ENCODE peak calls at places on chromosomes 13 and 19, in four cellular contexts. One of them, this sample, is unnamed. For H3K4me1, the result is how much of the 10 kb centered on the place peaks cover.

GRCh38 chr13:40362502-40362901 is 303.9 kb downstream of the FOXO1 start:
- DNase-seq in neural progenitor cell: no peak
- DNase-seq in fibroblast of lung: no peak
- DNase-seq in CD8-positive, alpha-beta T cell: no peak
- DNase-seq in this sample: no peak

GRCh38 chr13:26628706-26629105 is 71.2 kb downstream of the WASF3 start:
- DNase-seq in neural progenitor cell: peak
- DNase-seq in fibroblast of lung: peak
- DNase-seq in CD8-positive, alpha-beta T cell: no peak
- DNase-seq in this sample: peak

GRCh38 chr13:97911311-97912138 is 42.0 kb upstream of the IPO5 start:
- DNase-seq in neural progenitor cell: peak
- DNase-seq in fibroblast of lung: no peak
- DNase-seq in CD8-positive, alpha-beta T cell: no peak
- DNase-seq in this sample: no peak

GRCh38 chr13:85806553-85807175 is 7.4 kb upstream of the SLITRK6 start:
- DNase-seq in neural progenitor cell: peak
- DNase-seq in fibroblast of lung: peak
- DNase-seq in CD8-positive, alpha-beta T cell: no peak
- DNase-seq in this sample: no peak

GRCh38 chr13:43111887-43112400 is 88.6 kb downstream of the DNAJC15 start:
- DNase-seq in neural progenitor cell: no peak
- DNase-seq in fibroblast of lung: no peak
- DNase-seq in CD8-positive, alpha-beta T cell: no peak
- DNase-seq in this sample: no peak

GRCh38 chr13:41827507-41828213 is 133.2 kb downstream of the VWA8 start:
- DNase-seq in neural progenitor cell: no peak
- DNase-seq in fibroblast of lung: peak
- DNase-seq in CD8-positive, alpha-beta T cell: no peak
- DNase-seq in this sample: no peak

GRCh38 chr19:20414133-20414532 is 151.4 kb downstream of the ZNF737 start:
- DNase-seq in neural progenitor cell: no peak
- DNase-seq in fibroblast of lung: no peak
- DNase-seq in CD8-positive, alpha-beta T cell: no peak
- DNase-seq in this sample: no peak

GRCh38 chr13:30704596-30704995 is 30.7 kb upstream of the ALOX5AP start:
- DNase-seq in neural progenitor cell: no peak
- DNase-seq in fibroblast of lung: no peak
- DNase-seq in CD8-positive, alpha-beta T cell: no peak
- DNase-seq in this sample: no peak

GRCh38 chr13:34863360-34864135 is 78.5 kb upstream of the NBEA start:
- DNase-seq in neural progenitor cell: no peak
- DNase-seq in fibroblast of lung: peak
- DNase-seq in CD8-positive, alpha-beta T cell: no peak
- DNase-seq in this sample: no peak

GRCh38 chr13:82275644-82276043 is 1606.6 kb downstream of the SLITRK1 start:
- DNase-seq in neural progenitor cell: no peak
- DNase-seq in fibroblast of lung: no peak
- DNase-seq in CD8-positive, alpha-beta T cell: no peak
- DNase-seq in this sample: no peak

GRCh38 chr13:79483302-79483701 is 2.3 kb downstream of the NDFIP2 start:
- DNase-seq in neural progenitor cell: no peak
- DNase-seq in fibroblast of lung: peak
- DNase-seq in CD8-positive, alpha-beta T cell: no peak
- DNase-seq in this sample: no peak

GRCh38 chr19:15836595-15837398 is 21.3 kb upstream of the OR10H1 start:
- DNase-seq in neural progenitor cell: no peak
- DNase-seq in fibroblast of lung: peak
- DNase-seq in CD8-positive, alpha-beta T cell: peak
- DNase-seq in this sample: peak

GRCh38 chr13:79679334-79679733 is 198.4 kb downstream of the NDFIP2 start:
- DNase-seq in neural progenitor cell: peak
- DNase-seq in fibroblast of lung: peak
- DNase-seq in CD8-positive, alpha-beta T cell: no peak
- DNase-seq in this sample: no peak

GRCh38 chr13:104553156-104553555 is 1486.9 kb upstream of the SLC10A2 start:
- DNase-seq in neural progenitor cell: no peak
- DNase-seq in fibroblast of lung: peak
- DNase-seq in CD8-positive, alpha-beta T cell: no peak
- DNase-seq in this sample: no peak

GRCh38 chr13:112181336-112182051 is 114.5 kb downstream of the SOX1 start:
- DNase-seq in neural progenitor cell: no peak
- DNase-seq in fibroblast of lung: no peak
- DNase-seq in CD8-positive, alpha-beta T cell: no peak
- DNase-seq in this sample: no peak

GRCh38 chr19:18170714-18171255 is 2.8 kb upstream of the IFI30 start:
- DNase-seq in neural progenitor cell: no peak
- DNase-seq in fibroblast of lung: no peak
- DNase-seq in CD8-positive, alpha-beta T cell: no peak
- DNase-seq in this sample: no peak

GRCh38 chr13:35475131-35475959 is 1.1 kb downstream of the MAB21L1 start:
- DNase-seq in neural progenitor cell: peak
- DNase-seq in fibroblast of lung: peak
- DNase-seq in CD8-positive, alpha-beta T cell: no peak
- DNase-seq in this sample: peak

GRCh38 chr13:114143806-114144605 is 11.6 kb upstream of the RASA3 start:
- DNase-seq in neural progenitor cell: peak
- DNase-seq in fibroblast of lung: no peak
- DNase-seq in CD8-positive, alpha-beta T cell: no peak
- DNase-seq in this sample: peak

GRCh38 chr19:44909775-44910174 is 4.2 kb downstream of the APOE start:
- DNase-seq in neural progenitor cell: no peak
- DNase-seq in fibroblast of lung: no peak
- DNase-seq in CD8-positive, alpha-beta T cell: no peak
- DNase-seq in this sample: no peak

GRCh38 chr13:102678339-102679122 is 16.3 kb downstream of the METTL21C start:
- DNase-seq in neural progenitor cell: no peak
- DNase-seq in fibroblast of lung: no peak
- DNase-seq in CD8-positive, alpha-beta T cell: no peak
- DNase-seq in this sample: no peak

GRCh38 chr19:4990306-4990705 is 21.4 kb downstream of the KDM4B start:
- DNase-seq in neural progenitor cell: no peak
- DNase-seq in fibroblast of lung: no peak
- DNase-seq in CD8-positive, alpha-beta T cell: no peak
- DNase-seq in this sample: no peak

GRCh38 chr19:29831041-29831548 is 19.3 kb downstream of the CCNE1 start:
- DNase-seq in neural progenitor cell: no peak
- DNase-seq in fibroblast of lung: no peak
- DNase-seq in CD8-positive, alpha-beta T cell: no peak
- DNase-seq in this sample: no peak

GRCh38 chr19:14116918-14117578 is 514 bp downstream of the PRKACA start:
- DNase-seq in neural progenitor cell: no peak
- DNase-seq in fibroblast of lung: no peak
- DNase-seq in CD8-positive, alpha-beta T cell: no peak
- DNase-seq in this sample: peak

GRCh38 chr13:76225815-76226489 is 589.8 kb downstream of the LMO7 start:
- DNase-seq in neural progenitor cell: peak
- DNase-seq in fibroblast of lung: peak
- DNase-seq in CD8-positive, alpha-beta T cell: no peak
- DNase-seq in this sample: no peak

GRCh38 chr19:29687244-29687896 is 22.1 kb downstream of the PLEKHF1 start:
- DNase-seq in neural progenitor cell: no peak
- DNase-seq in fibroblast of lung: peak
- DNase-seq in CD8-positive, alpha-beta T cell: no peak
- DNase-seq in this sample: no peak

GRCh38 chr19:7199613-7200533 is 94.3 kb downstream of the INSR start:
- DNase-seq in neural progenitor cell: no peak
- DNase-seq in fibroblast of lung: no peak
- DNase-seq in CD8-positive, alpha-beta T cell: no peak
- DNase-seq in this sample: no peak

GRCh38 chr13:59823495-59823894 is 340.2 kb downstream of the DIAPH3 start:
- DNase-seq in neural progenitor cell: no peak
- DNase-seq in fibroblast of lung: peak
- DNase-seq in CD8-positive, alpha-beta T cell: no peak
- DNase-seq in this sample: no peak

GRCh38 chr13:93689333-93689732 is 462.7 kb downstream of the GPC6 start:
- DNase-seq in neural progenitor cell: no peak
- DNase-seq in fibroblast of lung: peak
- DNase-seq in CD8-positive, alpha-beta T cell: no peak
- DNase-seq in this sample: no peak

GRCh38 chr13:95197548-95197947 is 103.7 kb downstream of the ABCC4 start:
- DNase-seq in neural progenitor cell: no peak
- DNase-seq in fibroblast of lung: no peak
- DNase-seq in CD8-positive, alpha-beta T cell: no peak
- DNase-seq in this sample: no peak

GRCh38 chr19:40266111-40266510 is 19.0 kb downstream of the AKT2 start:
- DNase-seq in neural progenitor cell: no peak
- DNase-seq in fibroblast of lung: no peak
- DNase-seq in CD8-positive, alpha-beta T cell: no peak
- DNase-seq in this sample: peak

GRCh38 chr19:39372047-39372802 is 18.7 kb downstream of the PAF1 start:
- DNase-seq in neural progenitor cell: no peak
- DNase-seq in fibroblast of lung: peak
- DNase-seq in CD8-positive, alpha-beta T cell: no peak
- DNase-seq in this sample: peak

GRCh38 chr13:40933508-40933907 is 85.6 kb downstream of the ELF1 start:
- DNase-seq in neural progenitor cell: no peak
- DNase-seq in fibroblast of lung: no peak
- DNase-seq in CD8-positive, alpha-beta T cell: no peak
- DNase-seq in this sample: no peak

GRCh38 chr19:13849991-13850909 is 26.7 kb upstream of the NANOS3 start:
- DNase-seq in neural progenitor cell: peak
- DNase-seq in fibroblast of lung: peak
- DNase-seq in CD8-positive, alpha-beta T cell: peak
- DNase-seq in this sample: peak

GRCh38 chr13:31978021-31978420 is 53.6 kb upstream of the FRY start:
- DNase-seq in neural progenitor cell: no peak
- DNase-seq in fibroblast of lung: no peak
- DNase-seq in CD8-positive, alpha-beta T cell: no peak
- DNase-seq in this sample: no peak

GRCh38 chr19:6109947-6110346 is 353 bp downstream of the RFX2 start:
- DNase-seq in neural progenitor cell: no peak
- DNase-seq in fibroblast of lung: no peak
- DNase-seq in CD8-positive, alpha-beta T cell: no peak
- DNase-seq in this sample: no peak

GRCh38 chr13:24614306-24615080 is 65.7 kb upstream of the ATP12A start:
- DNase-seq in neural progenitor cell: no peak
- DNase-seq in fibroblast of lung: no peak
- DNase-seq in CD8-positive, alpha-beta T cell: no peak
- DNase-seq in this sample: no peak

GRCh38 chr13:24617394-24618218 is 62.6 kb upstream of the ATP12A start:
- DNase-seq in neural progenitor cell: no peak
- DNase-seq in fibroblast of lung: no peak
- DNase-seq in CD8-positive, alpha-beta T cell: no peak
- DNase-seq in this sample: no peak

GRCh38 chr13:24616514-24616913 is 63.7 kb upstream of the ATP12A start:
- DNase-seq in neural progenitor cell: no peak
- DNase-seq in fibroblast of lung: no peak
- DNase-seq in CD8-positive, alpha-beta T cell: no peak
- DNase-seq in this sample: no peak

GRCh38 chr13:24615114-24615513 is 65.1 kb upstream of the ATP12A start:
- DNase-seq in neural progenitor cell: no peak
- DNase-seq in fibroblast of lung: no peak
- DNase-seq in CD8-positive, alpha-beta T cell: no peak
- DNase-seq in this sample: no peak

DNA sequence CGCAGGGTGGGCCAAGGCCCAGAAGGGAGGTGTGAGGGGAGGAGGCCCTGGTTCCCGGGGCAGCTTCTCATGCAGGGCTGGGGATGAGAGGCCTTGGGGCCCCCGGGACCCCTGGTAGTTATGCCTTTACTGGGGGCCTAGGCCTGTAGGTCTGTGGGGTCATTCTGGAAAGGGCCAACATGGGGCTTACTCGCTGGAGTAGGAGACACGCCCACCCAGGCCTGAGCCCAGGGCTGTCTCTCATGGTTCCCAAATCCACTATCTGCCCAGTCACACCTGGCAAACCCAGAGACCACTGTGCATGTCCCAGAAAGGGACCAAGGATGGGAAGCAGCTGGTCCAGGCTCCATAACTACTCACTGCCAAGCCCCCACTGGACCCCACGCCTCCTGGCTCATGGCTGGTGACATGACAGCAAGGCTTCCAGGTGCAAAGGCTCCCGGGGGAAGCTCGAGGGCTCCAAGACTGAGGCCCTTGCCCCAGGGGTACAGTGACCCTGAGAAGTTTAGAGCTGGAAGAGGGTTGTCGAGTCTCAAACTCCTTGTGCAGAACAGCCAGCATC is 64.2 kb upstream of the ATP12A start:
- DNase-seq in neural progenitor cell: no peak
- DNase-seq in fibroblast of lung: no peak
- DNase-seq in CD8-positive, alpha-beta T cell: no peak
- DNase-seq in this sample: no peak
- H3K4me1 ChIP-seq in neural progenitor cell: under half
- H3K4me1 ChIP-seq in fibroblast of lung: under half
- H3K4me1 ChIP-seq in CD8-positive, alpha-beta T cell: under half
- H3K4me1 ChIP-seq in this sample: under half

GRCh38 chr19:12791345-12792047 is at the start of gene JUNB:
- DNase-seq in neural progenitor cell: peak
- DNase-seq in fibroblast of lung: peak
- DNase-seq in CD8-positive, alpha-beta T cell: peak
- DNase-seq in this sample: peak
- H3K4me1 ChIP-seq in neural progenitor cell: under half
- H3K4me1 ChIP-seq in fibroblast of lung: under half
- H3K4me1 ChIP-seq in CD8-positive, alpha-beta T cell: under half
- H3K4me1 ChIP-seq in this sample: under half

DNA sequence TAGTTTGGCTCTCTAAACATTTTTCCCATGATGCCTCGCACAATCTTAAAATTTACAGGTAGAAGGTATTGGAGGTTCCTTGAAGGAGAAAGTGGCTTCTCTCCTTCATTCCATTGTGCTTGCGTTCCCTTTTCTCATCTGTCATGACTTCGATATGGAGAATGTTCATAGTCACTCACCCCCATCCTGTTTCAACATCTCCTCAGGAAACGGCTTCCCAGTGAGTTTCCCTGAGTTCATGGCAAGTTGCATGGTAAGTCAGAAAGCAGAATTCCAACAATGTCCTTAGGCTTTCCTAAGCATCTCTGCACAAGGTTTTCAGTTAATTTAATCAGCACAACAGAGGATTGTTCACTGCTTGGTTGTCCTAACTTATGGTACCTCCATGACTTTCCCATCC is 581.8 kb upstream of the SLITRK5 start:
- DNase-seq in neural progenitor cell: no peak
- DNase-seq in fibroblast of lung: peak
- DNase-seq in CD8-positive, alpha-beta T cell: no peak
- DNase-seq in this sample: no peak
- H3K4me1 ChIP-seq in neural progenitor cell: under half
- H3K4me1 ChIP-seq in fibroblast of lung: under half
- H3K4me1 ChIP-seq in CD8-positive, alpha-beta T cell: under half
- H3K4me1 ChIP-seq in this sample: under half

GRCh38 chr13:99658266-99658991 is 157.2 kb downstream of the TM9SF2 start:
- DNase-seq in neural progenitor cell: peak
- DNase-seq in fibroblast of lung: peak
- DNase-seq in CD8-positive, alpha-beta T cell: peak
- DNase-seq in this sample: peak

GRCh38 chr13:99660101-99660500 is 158.8 kb downstream of the TM9SF2 start:
- DNase-seq in neural progenitor cell: peak
- DNase-seq in fibroblast of lung: no peak
- DNase-seq in CD8-positive, alpha-beta T cell: no peak
- DNase-seq in this sample: no peak

GRCh38 chr13:99657848-99658265 is 156.6 kb downstream of the TM9SF2 start:
- DNase-seq in neural progenitor cell: peak
- DNase-seq in fibroblast of lung: peak
- DNase-seq in CD8-positive, alpha-beta T cell: peak
- DNase-seq in this sample: no peak

GRCh38 chr13:99656843-99657506 is 155.7 kb downstream of the TM9SF2 start:
- DNase-seq in neural progenitor cell: peak
- DNase-seq in fibroblast of lung: no peak
- DNase-seq in CD8-positive, alpha-beta T cell: no peak
- DNase-seq in this sample: no peak

GRCh38 chr13:99659234-99659633 is 158.0 kb downstream of the TM9SF2 start:
- DNase-seq in neural progenitor cell: peak
- DNase-seq in fibroblast of lung: no peak
- DNase-seq in CD8-positive, alpha-beta T cell: no peak
- DNase-seq in this sample: no peak
- H3K4me1 ChIP-seq in neural progenitor cell: half or more
- H3K4me1 ChIP-seq in fibroblast of lung: under half
- H3K4me1 ChIP-seq in CD8-positive, alpha-beta T cell: under half
- H3K4me1 ChIP-seq in this sample: under half

This sample was measured in kidney.